ENCODE peak calls at places on chromosomes 12 and 14, in ten cellular contexts. One of them, this sample, is unnamed.

GRCh38 chr12:87015352-87015751 is 759.2 kb upstream of the MGAT4C start:
- DNase-seq in mucosa of descending colon: no peak
- DNase-seq in HCT116: no peak
- DNase-seq in foreskin fibroblast: no peak
- DNase-seq in GM06990: no peak
- DNase-seq in AG09319: no peak
- DNase-seq in tibial nerve: no peak
- DNase-seq in cardiac fibroblast: no peak
- DNase-seq in CD8-positive, alpha-beta T cell: no peak
- DNase-seq in HFF-Myc: no peak
- DNase-seq in this sample: no peak

GRCh38 chr12:119528241-119528640 is 65.3 kb upstream of the TMEM233 start:
- DNase-seq in mucosa of descending colon: no peak
- DNase-seq in HCT116: no peak
- DNase-seq in foreskin fibroblast: peak
- DNase-seq in GM06990: no peak
- DNase-seq in AG09319: no peak
- DNase-seq in tibial nerve: no peak
- DNase-seq in cardiac fibroblast: peak
- DNase-seq in CD8-positive, alpha-beta T cell: no peak
- DNase-seq in HFF-Myc: no peak
- DNase-seq in this sample: no peak

GRCh38 chr12:52246720-52247621 is 13.9 kb downstream of the KRT7 start:
- DNase-seq in mucosa of descending colon: no peak
- DNase-seq in HCT116: peak
- DNase-seq in foreskin fibroblast: no peak
- DNase-seq in GM06990: no peak
- DNase-seq in AG09319: no peak
- DNase-seq in tibial nerve: no peak
- DNase-seq in cardiac fibroblast: no peak
- DNase-seq in CD8-positive, alpha-beta T cell: no peak
- DNase-seq in HFF-Myc: no peak
- DNase-seq in this sample: no peak

GRCh38 chr14:101480747-101481530 is 80.4 kb upstream of the DIO3 start:
- DNase-seq in mucosa of descending colon: no peak
- DNase-seq in HCT116: no peak
- DNase-seq in foreskin fibroblast: peak
- DNase-seq in GM06990: no peak
- DNase-seq in AG09319: peak
- DNase-seq in tibial nerve: no peak
- DNase-seq in cardiac fibroblast: peak
- DNase-seq in CD8-positive, alpha-beta T cell: no peak
- DNase-seq in HFF-Myc: no peak
- DNase-seq in this sample: no peak

GRCh38 chr12:6229823-6230222 is 29.6 kb downstream of the CD9 start:
- DNase-seq in mucosa of descending colon: peak
- DNase-seq in HCT116: no peak
- DNase-seq in foreskin fibroblast: peak
- DNase-seq in GM06990: no peak
- DNase-seq in AG09319: no peak
- DNase-seq in tibial nerve: peak
- DNase-seq in cardiac fibroblast: peak
- DNase-seq in CD8-positive, alpha-beta T cell: no peak
- DNase-seq in HFF-Myc: peak
- DNase-seq in this sample: peak

GRCh38 chr12:68113644-68114043 is 45.9 kb downstream of the IFNG start:
- DNase-seq in mucosa of descending colon: peak
- DNase-seq in HCT116: peak
- DNase-seq in foreskin fibroblast: no peak
- DNase-seq in GM06990: no peak
- DNase-seq in AG09319: no peak
- DNase-seq in tibial nerve: no peak
- DNase-seq in cardiac fibroblast: no peak
- DNase-seq in CD8-positive, alpha-beta T cell: no peak
- DNase-seq in HFF-Myc: no peak
- DNase-seq in this sample: no peak

GRCh38 chr12:95262808-95263207 is 45.2 kb downstream of the VEZT start:
- DNase-seq in mucosa of descending colon: no peak
- DNase-seq in HCT116: no peak
- DNase-seq in foreskin fibroblast: no peak
- DNase-seq in GM06990: no peak
- DNase-seq in AG09319: no peak
- DNase-seq in tibial nerve: no peak
- DNase-seq in cardiac fibroblast: peak
- DNase-seq in CD8-positive, alpha-beta T cell: no peak
- DNase-seq in HFF-Myc: peak
- DNase-seq in this sample: no peak

GRCh38 chr12:127145929-127146789 is 1120.8 kb upstream of the TMEM132C start:
- DNase-seq in mucosa of descending colon: peak
- DNase-seq in HCT116: peak
- DNase-seq in foreskin fibroblast: peak
- DNase-seq in GM06990: no peak
- DNase-seq in AG09319: peak
- DNase-seq in tibial nerve: peak
- DNase-seq in cardiac fibroblast: peak
- DNase-seq in CD8-positive, alpha-beta T cell: peak
- DNase-seq in HFF-Myc: peak
- DNase-seq in this sample: no peak

DNA sequence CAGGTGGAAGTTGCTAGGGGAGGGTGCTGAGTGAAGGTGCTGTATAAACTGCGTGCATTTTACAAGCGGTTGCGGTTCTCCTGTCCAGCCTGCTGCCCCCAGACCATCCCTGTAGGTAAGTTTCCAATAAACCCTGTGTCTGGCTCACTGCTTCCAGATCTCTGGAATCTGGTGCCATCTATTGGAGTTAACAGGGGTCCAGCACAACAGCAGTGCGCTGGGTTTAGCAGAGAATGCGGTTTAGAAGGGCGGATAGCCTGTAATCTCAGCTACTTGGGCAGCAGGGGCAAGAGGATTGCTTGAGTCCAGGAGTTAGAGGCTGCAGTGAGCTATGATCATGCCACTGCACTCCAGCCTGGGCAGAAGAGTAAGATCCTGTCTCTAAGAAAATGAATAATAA is 4.9 kb downstream of the AACS start:
- DNase-seq in mucosa of descending colon: no peak
- DNase-seq in HCT116: no peak
- DNase-seq in foreskin fibroblast: peak
- DNase-seq in GM06990: no peak
- DNase-seq in AG09319: no peak
- DNase-seq in tibial nerve: no peak
- DNase-seq in cardiac fibroblast: no peak
- DNase-seq in CD8-positive, alpha-beta T cell: no peak
- DNase-seq in HFF-Myc: no peak
- DNase-seq in this sample: no peak
- TF ChIP-seq CTCF in mucosa of descending colon: no peak
- TF ChIP-seq CTCF in HCT116: no peak
- TF ChIP-seq CTCF in foreskin fibroblast: no peak
- TF ChIP-seq CTCF in GM06990: no peak
- TF ChIP-seq CTCF in AG09319: no peak
- TF ChIP-seq CTCF in tibial nerve: no peak
- TF ChIP-seq CTCF in cardiac fibroblast: no peak
- TF ChIP-seq CTCF in CD8-positive, alpha-beta T cell: no peak
- TF ChIP-seq CTCF in HFF-Myc: peak
- TF ChIP-seq CTCF in this sample: no peak

GRCh38 chr14:61694039-61694438 is 1.3 kb upstream of the HIF1A start:
- DNase-seq in mucosa of descending colon: no peak
- DNase-seq in HCT116: no peak
- DNase-seq in foreskin fibroblast: no peak
- DNase-seq in GM06990: no peak
- DNase-seq in AG09319: no peak
- DNase-seq in tibial nerve: no peak
- DNase-seq in cardiac fibroblast: no peak
- DNase-seq in CD8-positive, alpha-beta T cell: no peak
- DNase-seq in HFF-Myc: no peak
- DNase-seq in this sample: no peak

GRCh38 chr14:61695695-61696527 is 598 bp downstream of the HIF1A start:
- DNase-seq in mucosa of descending colon: peak
- DNase-seq in HCT116: no peak
- DNase-seq in foreskin fibroblast: peak
- DNase-seq in GM06990: peak
- DNase-seq in AG09319: no peak
- DNase-seq in tibial nerve: peak
- DNase-seq in cardiac fibroblast: peak
- DNase-seq in CD8-positive, alpha-beta T cell: peak
- DNase-seq in HFF-Myc: peak
- DNase-seq in this sample: no peak

GRCh38 chr14:61698216-61698980 is 3.1 kb downstream of the HIF1A start:
- DNase-seq in mucosa of descending colon: no peak
- DNase-seq in HCT116: no peak
- DNase-seq in foreskin fibroblast: no peak
- DNase-seq in GM06990: no peak
- DNase-seq in AG09319: no peak
- DNase-seq in tibial nerve: no peak
- DNase-seq in cardiac fibroblast: peak
- DNase-seq in CD8-positive, alpha-beta T cell: no peak
- DNase-seq in HFF-Myc: no peak
- DNase-seq in this sample: no peak

GRCh38 chr14:61696753-61697318 is 1.5 kb downstream of the HIF1A start:
- DNase-seq in mucosa of descending colon: no peak
- DNase-seq in HCT116: no peak
- DNase-seq in foreskin fibroblast: no peak
- DNase-seq in GM06990: no peak
- DNase-seq in AG09319: no peak
- DNase-seq in tibial nerve: no peak
- DNase-seq in cardiac fibroblast: peak
- DNase-seq in CD8-positive, alpha-beta T cell: no peak
- DNase-seq in HFF-Myc: no peak
- DNase-seq in this sample: no peak

DNA sequence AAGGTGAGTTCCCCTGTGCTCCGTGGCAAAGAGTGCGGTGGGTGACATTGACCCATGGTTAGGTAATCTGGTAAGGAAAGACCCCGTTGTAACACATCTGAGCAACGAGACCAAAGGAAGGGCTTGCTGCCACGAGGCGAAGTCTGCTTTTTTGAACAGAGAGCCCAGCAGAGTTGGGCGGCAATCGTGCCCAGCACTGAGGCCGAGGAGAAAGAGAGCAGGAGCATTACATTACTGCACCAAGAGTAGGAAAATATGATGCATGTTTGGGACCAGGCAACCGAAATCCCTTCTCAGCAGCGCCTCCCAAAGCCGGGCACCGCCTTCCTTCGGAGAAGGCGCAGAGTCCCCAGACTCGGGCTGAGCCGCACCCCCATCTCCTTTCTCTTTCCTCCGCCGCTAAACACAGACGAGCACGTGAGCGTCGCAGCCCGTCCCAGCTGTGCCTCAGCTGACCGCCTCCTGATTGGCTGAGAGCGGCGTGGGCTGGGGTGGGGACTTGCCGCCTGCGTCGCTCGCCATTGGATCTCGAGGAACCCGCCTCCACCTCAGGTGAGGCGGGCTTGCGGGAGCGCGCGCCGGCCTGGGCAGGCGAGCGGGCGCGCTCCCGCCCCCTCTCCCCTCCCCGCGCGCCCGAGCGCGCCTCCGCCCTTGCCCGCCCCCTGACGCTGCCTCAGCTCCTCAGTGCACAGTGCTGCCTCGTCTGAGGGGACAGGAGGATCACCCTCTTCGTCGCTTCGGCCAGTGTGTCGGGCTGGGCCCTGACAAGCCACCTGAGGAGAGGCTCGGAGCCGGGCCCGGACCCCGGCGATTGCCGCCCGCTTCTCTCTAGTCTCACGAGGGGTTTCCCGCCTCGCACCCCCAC is at the start of gene HIF1A:
- DNase-seq in mucosa of descending colon: peak
- DNase-seq in HCT116: peak
- DNase-seq in foreskin fibroblast: peak
- DNase-seq in GM06990: peak
- DNase-seq in AG09319: peak
- DNase-seq in tibial nerve: peak
- DNase-seq in cardiac fibroblast: peak
- DNase-seq in CD8-positive, alpha-beta T cell: peak
- DNase-seq in HFF-Myc: peak
- DNase-seq in this sample: peak
- TF ChIP-seq CTCF in mucosa of descending colon: peak
- TF ChIP-seq CTCF in HCT116: no peak
- TF ChIP-seq CTCF in foreskin fibroblast: no peak
- TF ChIP-seq CTCF in GM06990: peak
- TF ChIP-seq CTCF in AG09319: peak
- TF ChIP-seq CTCF in tibial nerve: peak
- TF ChIP-seq CTCF in cardiac fibroblast: peak
- TF ChIP-seq CTCF in CD8-positive, alpha-beta T cell: no peak
- TF ChIP-seq CTCF in HFF-Myc: no peak
- TF ChIP-seq CTCF in this sample: peak

DNA sequence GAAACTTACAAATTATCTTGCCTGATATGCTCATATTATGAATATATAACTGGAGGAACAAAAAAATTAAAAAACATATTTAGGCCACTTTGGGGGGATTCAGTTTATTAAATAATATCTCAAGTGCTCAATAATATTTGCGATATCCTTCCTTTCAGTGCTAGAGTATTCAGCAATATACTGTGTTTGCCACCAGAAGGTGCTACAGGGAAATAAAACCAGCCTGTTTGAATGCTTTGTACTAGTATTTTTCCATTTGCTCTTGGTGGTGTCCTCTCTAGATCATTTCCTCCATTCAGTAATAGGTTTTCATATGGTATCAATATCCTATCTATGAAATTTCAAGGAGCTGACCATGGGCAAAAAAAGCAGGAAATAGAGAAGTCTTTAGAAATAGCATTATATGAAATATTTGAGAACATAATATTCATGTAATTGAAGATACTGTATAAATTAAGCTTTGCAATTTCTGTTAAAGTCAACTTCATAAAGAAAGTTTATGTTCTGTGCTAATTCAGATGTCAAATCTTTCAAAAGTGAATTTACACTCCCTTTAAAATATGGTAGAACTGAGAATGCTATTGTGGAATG is 106.2 kb upstream of the NAV3 start:
- DNase-seq in mucosa of descending colon: peak
- DNase-seq in HCT116: peak
- DNase-seq in foreskin fibroblast: peak
- DNase-seq in GM06990: no peak
- DNase-seq in AG09319: no peak
- DNase-seq in tibial nerve: no peak
- DNase-seq in cardiac fibroblast: peak
- DNase-seq in CD8-positive, alpha-beta T cell: no peak
- DNase-seq in HFF-Myc: no peak
- DNase-seq in this sample: no peak
- TF ChIP-seq CTCF in mucosa of descending colon: no peak
- TF ChIP-seq CTCF in HCT116: peak
- TF ChIP-seq CTCF in foreskin fibroblast: peak
- TF ChIP-seq CTCF in GM06990: peak
- TF ChIP-seq CTCF in AG09319: peak
- TF ChIP-seq CTCF in tibial nerve: peak
- TF ChIP-seq CTCF in cardiac fibroblast: peak
- TF ChIP-seq CTCF in CD8-positive, alpha-beta T cell: no peak
- TF ChIP-seq CTCF in HFF-Myc: peak
- TF ChIP-seq CTCF in this sample: peak

DNA sequence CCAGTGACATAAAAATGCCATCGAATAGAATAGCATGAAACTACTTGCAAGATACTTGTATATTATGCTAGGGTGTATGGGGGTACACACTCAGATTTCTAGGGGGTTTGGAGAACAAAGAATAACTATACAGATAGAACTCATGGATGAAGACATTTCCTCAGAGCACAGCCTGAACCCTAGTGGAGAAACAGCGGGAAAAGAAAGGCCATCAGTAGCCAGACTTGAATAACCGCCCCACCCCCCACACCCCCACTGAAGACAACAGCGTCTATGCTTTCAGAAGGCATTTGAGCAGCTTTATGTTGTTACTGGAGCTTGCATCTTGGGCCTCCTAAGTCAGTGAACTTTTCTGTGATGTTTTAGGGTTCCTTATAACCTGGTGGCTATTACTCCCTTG is 425.9 kb downstream of the NPAS3 start:
- DNase-seq in mucosa of descending colon: no peak
- DNase-seq in HCT116: no peak
- DNase-seq in foreskin fibroblast: no peak
- DNase-seq in GM06990: no peak
- DNase-seq in AG09319: no peak
- DNase-seq in tibial nerve: no peak
- DNase-seq in cardiac fibroblast: no peak
- DNase-seq in CD8-positive, alpha-beta T cell: no peak
- DNase-seq in HFF-Myc: no peak
- DNase-seq in this sample: no peak
- TF ChIP-seq CTCF in mucosa of descending colon: no peak
- TF ChIP-seq CTCF in HCT116: no peak
- TF ChIP-seq CTCF in foreskin fibroblast: no peak
- TF ChIP-seq CTCF in GM06990: no peak
- TF ChIP-seq CTCF in AG09319: no peak
- TF ChIP-seq CTCF in tibial nerve: no peak
- TF ChIP-seq CTCF in cardiac fibroblast: no peak
- TF ChIP-seq CTCF in CD8-positive, alpha-beta T cell: no peak
- TF ChIP-seq CTCF in HFF-Myc: no peak
- TF ChIP-seq CTCF in this sample: no peak

This sample was measured in BJ.